ENCODE peak calls at places on chromosomes 3 and 15, in seven cellular contexts. M is H1, N is H9, A is mesenchymal stem cell, K is neuronal stem cell, T is IMR-90, J is mesendoderm. X is an unnamed sample.

GRCh38 chr3:170703121-170703588 is 117.3 kb upstream of the SLC7A14 start:
- DNase-seq in J (no peak), N (no peak), K (no peak), M (no peak), A (peak; percentile 88), T (peak; percentile 95), X (no peak)

GRCh38 chr15:69055251-69055650 is 40.8 kb downstream of the NOX5 start:
- DNase-seq in J (no peak), T (no peak), M (no peak), K (no peak), A (no peak), N (no peak), X (no peak)

GRCh38 chr3:47870702-47871255 is 67.8 kb downstream of the DHX30 start:
- DNase-seq in M (no peak), N (no peak), A (no peak), J (no peak), K (no peak), T (no peak), X (no peak)

GRCh38 chr3:50552598-50552997 is 14.9 kb downstream of the C3orf18 start:
- DNase-seq in M (no peak), K (no peak), N (no peak), T (no peak), A (no peak), J (no peak), X (no peak)

GRCh38 chr3:136606990-136607389 is 145.2 kb downstream of the STAG1 start:
- DNase-seq in J (no peak), M (no peak), N (no peak), A (no peak), T (no peak), K (no peak), X (no peak)

GRCh38 chr3:86162521-86162920 is 828.4 kb downstream of the VGLL3 start:
- DNase-seq in K (no peak), A (no peak), N (no peak), J (no peak), M (no peak), T (no peak), X (no peak)

GRCh38 chr3:174618368-174618767 is 240.8 kb upstream of the NAALADL2 start:
- DNase-seq in J (no peak), N (no peak), K (no peak), M (no peak), A (no peak), T (no peak), X (no peak)

GRCh38 chr3:109081746-109082510 is 36.0 kb downstream of the MORC1 start:
- DNase-seq in T (peak; percentile 54), A (peak; percentile 82), N (peak; percentile 72), K (peak; percentile 38), M (peak; percentile 31), J (peak; percentile 76), X (peak; percentile 77)

GRCh38 chr3:34212671-34213070 is 414.2 kb downstream of the PDCD6IP start:
- DNase-seq in K (peak; percentile 2), N (no peak), M (no peak), J (no peak), T (peak; percentile 4), A (no peak), X (no peak)

GRCh38 chr3:135981701-135982403 is 16.3 kb downstream of the PPP2R3A start:
- DNase-seq in M (no peak), A (no peak), K (no peak), J (no peak), T (no peak), N (no peak), X (no peak)

GRCh38 chr3:184674626-184675025 is 37.2 kb downstream of the MAGEF1 start:
- DNase-seq in K (no peak), M (no peak), A (no peak), J (peak; percentile 93), N (no peak), T (no peak), X (no peak)

GRCh38 chr3:60047426-60048200 is 997.8 kb upstream of the CFAP20DC start:
- DNase-seq in M (no peak), K (no peak), T (no peak), A (no peak), N (no peak), J (no peak), X (no peak)

GRCh38 chr15:73900129-73900712 is 26.0 kb upstream of the LOXL1 start:
- DNase-seq in J (no peak), K (no peak), T (peak; percentile 17), M (no peak), A (no peak), N (no peak), X (peak; percentile 39)

GRCh38 chr3:132549890-132550578 is 47.0 kb upstream of the ACKR4 start:
- DNase-seq in A (peak; percentile 20), T (peak; percentile 83), K (no peak), N (no peak), J (no peak), M (no peak), X (no peak)

GRCh38 chr3:101512521-101513418 is at the start of gene SENP7:
- DNase-seq in J (peak; percentile 92), N (peak; percentile 83), M (peak; percentile 53), K (peak; percentile 75), T (peak; percentile 75), A (peak; percentile 85), X (peak; percentile 85)

GRCh38 chr15:65484876-65485275 is 32.6 kb downstream of the DPP8 start:
- DNase-seq in N (no peak), M (no peak), A (no peak), T (no peak), J (no peak), K (no peak), X (no peak)

GRCh38 chr15:101604124-101604874 is 47.9 kb downstream of the TM2D3 start:
- DNase-seq in M (no peak), N (no peak), T (no peak), K (no peak), A (no peak), J (no peak), X (no peak)

GRCh38 chr3:16836505-16837237 is 48.1 kb upstream of the PLCL2 start:
- DNase-seq in M (no peak), K (no peak), J (no peak), N (no peak), A (no peak), T (no peak), X (no peak)

DNA sequence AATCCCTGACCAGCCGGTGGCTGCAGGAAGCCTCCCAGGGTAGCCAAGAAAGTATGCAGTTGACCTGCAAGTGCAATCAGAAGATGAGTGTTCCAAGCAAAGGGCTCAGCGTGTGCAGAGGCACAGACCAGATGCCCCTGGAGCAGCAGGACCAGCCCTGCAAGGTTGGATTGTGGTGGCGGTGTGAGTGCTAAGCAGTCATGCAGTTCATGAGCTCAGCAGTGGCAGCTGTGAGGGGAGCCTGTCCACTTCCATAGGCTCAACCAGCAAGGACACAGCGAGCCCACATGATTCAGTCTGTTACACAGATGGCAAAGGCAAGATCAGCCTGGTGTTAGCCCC is 96.0 kb upstream of the PRR23E start:
- DNase-seq in T (peak; percentile 3), K (no peak), J (no peak), A (no peak), M (no peak), N (no peak), X (no peak)
- H2BK5ac ChIP-seq in T (no peak overlapping the region), K (no peak overlapping the region), J (no peak overlapping the region), A (no peak overlapping the region), M (peak overlapping the region; percentile 52), N (no peak overlapping the region), X (no peak overlapping the region)

GRCh38 chr3:197472151-197472550 is 83.6 kb downstream of the BDH1 start:
- DNase-seq in T (no peak), N (no peak), J (no peak), A (no peak), M (no peak), K (no peak), X (no peak)
- H2BK120ac ChIP-seq in T (no peak overlapping the region), N (no peak overlapping the region), J (no peak overlapping the region), A (no peak overlapping the region), M (no peak overlapping the region), K (no peak overlapping the region), X (no peak overlapping the region)

GRCh38 chr15:81407679-81408078 is 33.7 kb upstream of the TMC3 start:
- DNase-seq in N (no peak), T (no peak), J (no peak), A (no peak), M (no peak), K (no peak), X (no peak)
- H3K9ac ChIP-seq in N (no peak overlapping the region), T (no peak overlapping the region), J (no peak overlapping the region), A (no peak overlapping the region), M (no peak overlapping the region), K (no peak overlapping the region), X (peak overlapping the region; percentile 26)

DNA sequence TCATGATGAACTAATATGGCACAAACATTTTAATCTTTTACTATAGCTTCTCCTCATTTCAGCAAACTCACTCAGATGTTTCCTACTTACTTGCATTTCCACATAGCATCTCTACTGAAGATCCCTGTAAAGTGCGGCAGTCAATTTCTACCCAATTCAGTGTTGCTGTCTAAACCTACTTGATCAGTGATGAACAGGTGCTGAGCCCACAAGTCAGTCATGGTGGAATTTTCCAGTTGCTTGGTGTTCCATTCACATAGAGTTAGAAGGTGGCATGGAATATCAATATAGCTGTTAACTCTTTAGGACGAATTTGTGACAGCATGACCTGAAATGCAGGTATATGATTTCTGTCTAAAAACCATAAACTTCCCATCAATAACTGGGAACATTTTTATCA is 22.7 kb downstream of the MRPL3 start:
- DNase-seq in N (no peak), T (no peak), J (no peak), K (no peak), M (no peak), A (no peak), X (no peak)
- H2BK5ac ChIP-seq in N (no peak overlapping the region), T (no peak overlapping the region), J (no peak overlapping the region), K (no peak overlapping the region), M (no peak overlapping the region), A (no peak overlapping the region), X (no peak overlapping the region)

GRCh38 chr3:13020159-13020558 is 53.1 kb downstream of the IQSEC1 start:
- DNase-seq in A (no peak), M (no peak), N (no peak), J (no peak), K (no peak), T (no peak), X (no peak)
- H2BK120ac ChIP-seq in A (no peak overlapping the region), M (no peak overlapping the region), N (no peak overlapping the region), J (no peak overlapping the region), K (peak overlapping the region; percentile 85), T (no peak overlapping the region), X (peak overlapping the region; percentile 39)

DNA sequence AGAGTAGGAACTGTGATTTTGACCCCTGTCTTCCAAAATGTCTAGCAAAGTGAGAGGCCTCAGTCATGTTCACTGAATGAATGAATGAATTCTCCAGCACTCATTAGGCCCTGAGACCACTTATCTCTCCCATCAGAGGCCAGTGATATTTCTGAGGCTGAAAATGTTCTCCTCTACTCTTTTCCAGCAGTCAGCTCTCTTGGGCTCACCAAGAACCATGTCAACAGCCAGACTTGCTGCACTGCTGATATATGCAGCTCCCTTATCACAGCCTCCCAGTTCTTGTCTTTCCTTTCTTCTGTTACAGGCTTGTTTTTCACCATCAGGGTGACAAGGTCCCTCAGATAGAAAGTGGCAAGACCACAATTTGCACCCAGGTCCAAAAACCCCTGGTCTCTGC is 28.7 kb upstream of the MFSD1 start:
- DNase-seq in K (no peak), J (no peak), M (no peak), T (no peak), N (no peak), A (no peak), X (no peak)
- H3K9ac ChIP-seq in K (no peak overlapping the region), J (no peak overlapping the region), M (no peak overlapping the region), T (no peak overlapping the region), N (no peak overlapping the region), A (no peak overlapping the region), X (no peak overlapping the region)

X was measured in trophoblast cell.